ENCODE peak calls at places on chromosome 1, in nine cellular contexts. One of them, this sample, is unnamed.
A peak's percentile ranks its signal among the peaks of the same experiment; 100 is the strongest.

GRCh38 chr1:216533786-216534185 is 110.5 kb upstream of the USH2A start:
- DNase-seq in activated T-cell treated with anti-CD3 and anti-CD28 coated beads for 1 hour: no peak
- DNase-seq in heart left ventricle: no peak
- DNase-seq in activated naive CD4-positive, alpha-beta T cell: no peak
- DNase-seq in left kidney: no peak
- DNase-seq in tibial nerve: no peak
- DNase-seq in T-cell: no peak
- DNase-seq in stimulated activated naive CD4-positive, alpha-beta T cell: no peak
- DNase-seq in activated CD4-positive, alpha-beta T cell treated with anti-CD3 and anti-CD28 coated beads, Interleukin-2, amount 50 U/mL, for 1 hour: no peak
- DNase-seq in this sample: no peak

GRCh38 chr1:70319750-70320149 is 34.8 kb downstream of the ANKRD13C start:
- DNase-seq in heart left ventricle: no peak
- DNase-seq in stimulated activated naive CD4-positive, alpha-beta T cell: no peak
- DNase-seq in activated T-cell treated with anti-CD3 and anti-CD28 coated beads for 1 hour: no peak
- DNase-seq in tibial nerve: no peak
- DNase-seq in activated CD4-positive, alpha-beta T cell treated with anti-CD3 and anti-CD28 coated beads, Interleukin-2, amount 50 U/mL, for 1 hour: no peak
- DNase-seq in T-cell: no peak
- DNase-seq in activated naive CD4-positive, alpha-beta T cell: no peak
- DNase-seq in left kidney: no peak
- DNase-seq in this sample: peak; percentile 52

GRCh38 chr1:10721381-10722321 is 74.8 kb downstream of the CASZ1 start:
- DNase-seq in heart left ventricle: no peak
- DNase-seq in left kidney: no peak
- DNase-seq in activated CD4-positive, alpha-beta T cell treated with anti-CD3 and anti-CD28 coated beads, Interleukin-2, amount 50 U/mL, for 1 hour: no peak
- DNase-seq in stimulated activated naive CD4-positive, alpha-beta T cell: no peak
- DNase-seq in activated naive CD4-positive, alpha-beta T cell: no peak
- DNase-seq in T-cell: no peak
- DNase-seq in tibial nerve: no peak
- DNase-seq in activated T-cell treated with anti-CD3 and anti-CD28 coated beads for 1 hour: no peak
- DNase-seq in this sample: no peak

GRCh38 chr1:59085101-59085500 is 211.8 kb upstream of the FGGY start:
- DNase-seq in T-cell: no peak
- DNase-seq in tibial nerve: no peak
- DNase-seq in heart left ventricle: no peak
- DNase-seq in activated CD4-positive, alpha-beta T cell treated with anti-CD3 and anti-CD28 coated beads, Interleukin-2, amount 50 U/mL, for 1 hour: no peak
- DNase-seq in left kidney: no peak
- DNase-seq in activated naive CD4-positive, alpha-beta T cell: no peak
- DNase-seq in activated T-cell treated with anti-CD3 and anti-CD28 coated beads for 1 hour: no peak
- DNase-seq in stimulated activated naive CD4-positive, alpha-beta T cell: no peak
- DNase-seq in this sample: no peak

GRCh38 chr1:10979483-10979920 is 33.0 kb upstream of the TARDBP start:
- DNase-seq in activated T-cell treated with anti-CD3 and anti-CD28 coated beads for 1 hour: no peak
- DNase-seq in stimulated activated naive CD4-positive, alpha-beta T cell: no peak
- DNase-seq in activated CD4-positive, alpha-beta T cell treated with anti-CD3 and anti-CD28 coated beads, Interleukin-2, amount 50 U/mL, for 1 hour: no peak
- DNase-seq in T-cell: no peak
- DNase-seq in heart left ventricle: peak; percentile 40
- DNase-seq in left kidney: peak; percentile 36
- DNase-seq in tibial nerve: peak; percentile 69
- DNase-seq in activated naive CD4-positive, alpha-beta T cell: no peak
- DNase-seq in this sample: no peak

GRCh38 chr1:206956313-206956597 is 10.0 kb upstream of the PIGR start:
- DNase-seq in activated CD4-positive, alpha-beta T cell treated with anti-CD3 and anti-CD28 coated beads, Interleukin-2, amount 50 U/mL, for 1 hour: no peak
- DNase-seq in activated naive CD4-positive, alpha-beta T cell: no peak
- DNase-seq in left kidney: no peak
- DNase-seq in tibial nerve: no peak
- DNase-seq in stimulated activated naive CD4-positive, alpha-beta T cell: no peak
- DNase-seq in activated T-cell treated with anti-CD3 and anti-CD28 coated beads for 1 hour: no peak
- DNase-seq in T-cell: no peak
- DNase-seq in heart left ventricle: no peak
- DNase-seq in this sample: no peak

GRCh38 chr1:200409203-200409760 is 554 bp downstream of the ZNF281 start:
- DNase-seq in stimulated activated naive CD4-positive, alpha-beta T cell: peak; percentile 51
- DNase-seq in tibial nerve: no peak
- DNase-seq in activated CD4-positive, alpha-beta T cell treated with anti-CD3 and anti-CD28 coated beads, Interleukin-2, amount 50 U/mL, for 1 hour: peak; percentile 40
- DNase-seq in heart left ventricle: peak; percentile 37
- DNase-seq in left kidney: peak; percentile 47
- DNase-seq in activated T-cell treated with anti-CD3 and anti-CD28 coated beads for 1 hour: peak; percentile 19
- DNase-seq in T-cell: peak; percentile 26
- DNase-seq in activated naive CD4-positive, alpha-beta T cell: peak; percentile 22
- DNase-seq in this sample: peak; percentile 24

GRCh38 chr1:178768423-178768822 is 43.4 kb downstream of the RALGPS2 start:
- DNase-seq in activated naive CD4-positive, alpha-beta T cell: no peak
- DNase-seq in tibial nerve: no peak
- DNase-seq in T-cell: no peak
- DNase-seq in left kidney: no peak
- DNase-seq in heart left ventricle: no peak
- DNase-seq in stimulated activated naive CD4-positive, alpha-beta T cell: no peak
- DNase-seq in activated T-cell treated with anti-CD3 and anti-CD28 coated beads for 1 hour: no peak
- DNase-seq in activated CD4-positive, alpha-beta T cell treated with anti-CD3 and anti-CD28 coated beads, Interleukin-2, amount 50 U/mL, for 1 hour: no peak
- DNase-seq in this sample: no peak

GRCh38 chr1:19668893-19669292 is 4.2 kb downstream of the HTR6 start:
- DNase-seq in activated naive CD4-positive, alpha-beta T cell: no peak
- DNase-seq in tibial nerve: no peak
- DNase-seq in activated CD4-positive, alpha-beta T cell treated with anti-CD3 and anti-CD28 coated beads, Interleukin-2, amount 50 U/mL, for 1 hour: no peak
- DNase-seq in stimulated activated naive CD4-positive, alpha-beta T cell: no peak
- DNase-seq in heart left ventricle: no peak
- DNase-seq in activated T-cell treated with anti-CD3 and anti-CD28 coated beads for 1 hour: no peak
- DNase-seq in T-cell: no peak
- DNase-seq in left kidney: no peak
- DNase-seq in this sample: no peak

GRCh38 chr1:227125929-227126545 is 185.9 kb downstream of the COQ8A start:
- DNase-seq in tibial nerve: no peak
- DNase-seq in activated T-cell treated with anti-CD3 and anti-CD28 coated beads for 1 hour: no peak
- DNase-seq in activated CD4-positive, alpha-beta T cell treated with anti-CD3 and anti-CD28 coated beads, Interleukin-2, amount 50 U/mL, for 1 hour: no peak
- DNase-seq in activated naive CD4-positive, alpha-beta T cell: no peak
- DNase-seq in T-cell: no peak
- DNase-seq in stimulated activated naive CD4-positive, alpha-beta T cell: no peak
- DNase-seq in heart left ventricle: no peak
- DNase-seq in left kidney: peak; percentile 2
- DNase-seq in this sample: no peak

GRCh38 chr1:8903908-8904650 is 25.6 kb upstream of the ENO1 start:
- DNase-seq in T-cell: no peak
- DNase-seq in stimulated activated naive CD4-positive, alpha-beta T cell: no peak
- DNase-seq in tibial nerve: peak; percentile 64
- DNase-seq in heart left ventricle: no peak
- DNase-seq in left kidney: peak; percentile 78
- DNase-seq in activated T-cell treated with anti-CD3 and anti-CD28 coated beads for 1 hour: no peak
- DNase-seq in activated naive CD4-positive, alpha-beta T cell: no peak
- DNase-seq in activated CD4-positive, alpha-beta T cell treated with anti-CD3 and anti-CD28 coated beads, Interleukin-2, amount 50 U/mL, for 1 hour: no peak
- DNase-seq in this sample: peak; percentile 87